ENCODE peak calls at places on chromosome 1, in ten cellular contexts. O is immature natural killer cell; Z is NCI-H1092; A is stimulated activated naive CD8-positive, alpha-beta T cell treated with anti-CD3 and anti-CD28 coated beads, Interleukin-15, Interleukin-2, amounts not matched to agents 100 U/mL and 50 U/mL, for 24 hours; H is AG04450; T is AG09309; B is stimulated activated CD4-positive, alpha-beta T cell treated with anti-CD3 and anti-CD28 coated beads, Interleukin-1b, Interleukin-23, amount 100 ng/mL, for 24 hours; C is activated T-cell treated with anti-CD3 and anti-CD28 coated beads for 24 hours; D is ELF-1; W is CD8-positive, alpha-beta T cell. J is an unnamed sample.

GRCh38 chr1:114015075-114015474 is 35.8 kb downstream of the OLFML3 start:
- DNase-seq in O (no peak), Z (no peak), A (no peak), H (no peak), T (no peak), B (no peak), C (no peak), D (no peak), W (no peak), J (no peak)

GRCh38 chr1:222058249-222058648 is 316.4 kb upstream of the DUSP10 start:
- DNase-seq in O (no peak), Z (no peak), A (no peak), H (no peak), T (no peak), B (no peak), C (no peak), D (no peak), W (no peak), J (no peak)

GRCh38 chr1:234710936-234711335 is 101.0 kb upstream of the IRF2BP2 start:
- DNase-seq in O (no peak), Z (no peak), A (no peak), H (no peak), T (no peak), B (no peak), C (no peak), D (no peak), W (no peak), J (no peak)

GRCh38 chr1:202807926-202808757 is at the start of gene KDM5B:
- DNase-seq in O (peak), Z (peak), A (peak), H (peak), T (peak), B (peak), C (peak), D (peak), W (peak), J (peak)

GRCh38 chr1:35945327-35945726 is 14.4 kb downstream of the AGO3 start:
- DNase-seq in O (no peak), Z (no peak), A (no peak), H (no peak), T (no peak), B (no peak), C (no peak), D (no peak), W (no peak), J (no peak)

GRCh38 chr1:93304716-93305138 is 41.0 kb upstream of the DR1 start:
- DNase-seq in O (peak), Z (peak), A (peak), H (peak), T (peak), B (peak), C (peak), D (peak), W (peak), J (peak)

GRCh38 chr1:234998174-234998741 is 130.4 kb downstream of the TOMM20 start:
- DNase-seq in O (no peak), Z (no peak), A (no peak), H (no peak), T (no peak), B (no peak), C (no peak), D (peak), W (no peak), J (no peak)

GRCh38 chr1:167499657-167500056 is 18.7 kb downstream of the CD247 start:
- DNase-seq in O (no peak), Z (no peak), A (peak), H (no peak), T (no peak), B (no peak), C (no peak), D (no peak), W (no peak), J (no peak)

GRCh38 chr1:82225407-82226197 is 424.9 kb downstream of the ADGRL2 start:
- DNase-seq in O (no peak), Z (no peak), A (no peak), H (no peak), T (no peak), B (no peak), C (no peak), D (no peak), W (no peak), J (peak)

GRCh38 chr1:25743164-25744139 is 56.5 kb upstream of the SELENON start:
- DNase-seq in O (no peak), Z (peak), A (no peak), H (no peak), T (no peak), B (no peak), C (no peak), D (no peak), W (no peak), J (peak)

GRCh38 chr1:89363196-89363595 is 663 bp upstream of the GBP6 start:
- DNase-seq in O (no peak), Z (no peak), A (no peak), H (no peak), T (no peak), B (no peak), C (no peak), D (no peak), W (no peak), J (no peak)

GRCh38 chr1:169466259-169467230 is 19.2 kb downstream of the SLC19A2 start:
- DNase-seq in O (no peak), Z (peak), A (peak), H (no peak), T (peak), B (no peak), C (no peak), D (no peak), W (peak), J (no peak)

GRCh38 chr1:91803847-91804545 is 82.0 kb downstream of the TGFBR3 start:
- DNase-seq in O (peak), Z (no peak), A (peak), H (no peak), T (no peak), B (peak), C (peak), D (no peak), W (peak), J (no peak)

GRCh38 chr1:99758073-99758511 is 8.3 kb downstream of the FRRS1 start:
- DNase-seq in O (no peak), Z (no peak), A (no peak), H (no peak), T (no peak), B (no peak), C (no peak), D (no peak), W (no peak), J (no peak)

GRCh38 chr1:36307601-36308330 is 1.6 kb downstream of the SH3D21 start:
- DNase-seq in O (no peak), Z (no peak), A (no peak), H (no peak), T (no peak), B (no peak), C (no peak), D (no peak), W (no peak), J (no peak)

GRCh38 chr1:215648957-215649356 is 81.9 kb downstream of the KCTD3 start:
- DNase-seq in O (no peak), Z (no peak), A (no peak), H (no peak), T (no peak), B (no peak), C (no peak), D (no peak), W (no peak), J (no peak)

GRCh38 chr1:15833842-15834405 is 13.6 kb upstream of the SPEN start:
- DNase-seq in O (no peak), Z (no peak), A (no peak), H (no peak), T (peak), B (no peak), C (no peak), D (no peak), W (no peak), J (peak)

GRCh38 chr1:70142120-70142519 is 63.3 kb downstream of the LRRC40 start:
- DNase-seq in O (no peak), Z (no peak), A (no peak), H (no peak), T (no peak), B (no peak), C (no peak), D (no peak), W (no peak), J (peak)